ENCODE peak calls at places on chromosomes 3 and 15, in ten cellular contexts. One of them, this sample, is unnamed.

GRCh38 chr3:117628896-117629295 is 919.3 kb downstream of the TUSC7 start:
- DNase-seq in gastrocnemius medialis: peak; percentile 4
- DNase-seq in psoas muscle: no peak
- DNase-seq in AG04450: peak; percentile 53
- DNase-seq in H9: no peak
- DNase-seq in WERI-Rb-1: no peak
- DNase-seq in mammary epithelial cell: no peak
- DNase-seq in esophagus muscularis mucosa: no peak
- DNase-seq in right lobe of liver: no peak
- DNase-seq in adrenal gland: no peak
- DNase-seq in this sample: peak; percentile 19

GRCh38 chr15:81302605-81303204 is 21.2 kb downstream of the STARD5 start:
- DNase-seq in mammary epithelial cell: no peak
- DNase-seq in WERI-Rb-1: no peak
- DNase-seq in right lobe of liver: peak; percentile 25
- DNase-seq in gastrocnemius medialis: no peak
- DNase-seq in psoas muscle: no peak
- DNase-seq in esophagus muscularis mucosa: no peak
- DNase-seq in adrenal gland: no peak
- DNase-seq in H9: no peak
- DNase-seq in AG04450: no peak
- DNase-seq in this sample: no peak

GRCh38 chr3:128301186-128302023 is 148.1 kb downstream of the EEFSEC start:
- DNase-seq in AG04450: no peak
- DNase-seq in mammary epithelial cell: no peak
- DNase-seq in WERI-Rb-1: no peak
- DNase-seq in H9: peak; percentile 15
- DNase-seq in psoas muscle: no peak
- DNase-seq in right lobe of liver: no peak
- DNase-seq in esophagus muscularis mucosa: no peak
- DNase-seq in gastrocnemius medialis: no peak
- DNase-seq in adrenal gland: no peak
- DNase-seq in this sample: no peak

GRCh38 chr3:191523099-191523498 is 62.1 kb downstream of the PYDC2 start:
- DNase-seq in esophagus muscularis mucosa: no peak
- DNase-seq in mammary epithelial cell: no peak
- DNase-seq in adrenal gland: no peak
- DNase-seq in psoas muscle: no peak
- DNase-seq in WERI-Rb-1: no peak
- DNase-seq in gastrocnemius medialis: no peak
- DNase-seq in right lobe of liver: no peak
- DNase-seq in AG04450: no peak
- DNase-seq in H9: no peak
- DNase-seq in this sample: no peak

GRCh38 chr3:14203521-14204079 is 25.0 kb downstream of the LSM3 start:
- DNase-seq in adrenal gland: peak; percentile 84
- DNase-seq in H9: peak; percentile 78
- DNase-seq in right lobe of liver: peak; percentile 75
- DNase-seq in mammary epithelial cell: peak; percentile 66
- DNase-seq in psoas muscle: peak; percentile 71
- DNase-seq in esophagus muscularis mucosa: no peak
- DNase-seq in WERI-Rb-1: peak; percentile 58
- DNase-seq in AG04450: peak; percentile 77
- DNase-seq in gastrocnemius medialis: peak; percentile 48
- DNase-seq in this sample: peak; percentile 70

GRCh38 chr3:149198611-149199010 is 23.0 kb downstream of the CP start:
- DNase-seq in gastrocnemius medialis: no peak
- DNase-seq in mammary epithelial cell: no peak
- DNase-seq in AG04450: no peak
- DNase-seq in psoas muscle: no peak
- DNase-seq in WERI-Rb-1: no peak
- DNase-seq in adrenal gland: no peak
- DNase-seq in right lobe of liver: no peak
- DNase-seq in esophagus muscularis mucosa: no peak
- DNase-seq in H9: peak; percentile 82
- DNase-seq in this sample: no peak

GRCh38 chr3:196666001-196666867 is 26.7 kb downstream of the NRROS start:
- DNase-seq in AG04450: no peak
- DNase-seq in psoas muscle: no peak
- DNase-seq in esophagus muscularis mucosa: no peak
- DNase-seq in gastrocnemius medialis: no peak
- DNase-seq in adrenal gland: no peak
- DNase-seq in right lobe of liver: no peak
- DNase-seq in mammary epithelial cell: peak; percentile 99
- DNase-seq in H9: peak; percentile 90
- DNase-seq in WERI-Rb-1: peak; percentile 87
- DNase-seq in this sample: no peak

GRCh38 chr3:124322309-124322880 is 330.5 kb upstream of the ROPN1 start:
- DNase-seq in H9: no peak
- DNase-seq in adrenal gland: no peak
- DNase-seq in mammary epithelial cell: no peak
- DNase-seq in gastrocnemius medialis: no peak
- DNase-seq in AG04450: no peak
- DNase-seq in WERI-Rb-1: no peak
- DNase-seq in psoas muscle: no peak
- DNase-seq in right lobe of liver: no peak
- DNase-seq in esophagus muscularis mucosa: peak; percentile 62
- DNase-seq in this sample: no peak

GRCh38 chr3:148131990-148132638 is 565.6 kb upstream of the AGTR1 start:
- DNase-seq in esophagus muscularis mucosa: no peak
- DNase-seq in H9: no peak
- DNase-seq in right lobe of liver: no peak
- DNase-seq in adrenal gland: no peak
- DNase-seq in psoas muscle: no peak
- DNase-seq in mammary epithelial cell: no peak
- DNase-seq in gastrocnemius medialis: no peak
- DNase-seq in WERI-Rb-1: no peak
- DNase-seq in AG04450: no peak
- DNase-seq in this sample: no peak

GRCh38 chr3:157094301-157094700 is 65.6 kb downstream of the CCNL1 start:
- DNase-seq in right lobe of liver: no peak
- DNase-seq in adrenal gland: no peak
- DNase-seq in AG04450: no peak
- DNase-seq in WERI-Rb-1: no peak
- DNase-seq in gastrocnemius medialis: no peak
- DNase-seq in psoas muscle: no peak
- DNase-seq in mammary epithelial cell: peak; percentile 11
- DNase-seq in H9: no peak
- DNase-seq in esophagus muscularis mucosa: no peak
- DNase-seq in this sample: no peak

GRCh38 chr3:157089455-157090221 is 70.3 kb downstream of the CCNL1 start:
- DNase-seq in AG04450: no peak
- DNase-seq in mammary epithelial cell: peak; percentile 35
- DNase-seq in WERI-Rb-1: peak; percentile 60
- DNase-seq in H9: no peak
- DNase-seq in gastrocnemius medialis: no peak
- DNase-seq in right lobe of liver: peak; percentile 54
- DNase-seq in adrenal gland: peak; percentile 31
- DNase-seq in psoas muscle: no peak
- DNase-seq in esophagus muscularis mucosa: no peak
- DNase-seq in this sample: peak; percentile 57

GRCh38 chr3:157091096-157091833 is 68.7 kb downstream of the CCNL1 start:
- DNase-seq in AG04450: no peak
- DNase-seq in esophagus muscularis mucosa: no peak
- DNase-seq in right lobe of liver: no peak
- DNase-seq in gastrocnemius medialis: no peak
- DNase-seq in mammary epithelial cell: no peak
- DNase-seq in WERI-Rb-1: no peak
- DNase-seq in H9: no peak
- DNase-seq in adrenal gland: no peak
- DNase-seq in psoas muscle: no peak
- DNase-seq in this sample: no peak

GRCh38 chr3:157093096-157093495 is 66.9 kb downstream of the CCNL1 start:
- DNase-seq in gastrocnemius medialis: no peak
- DNase-seq in psoas muscle: no peak
- DNase-seq in WERI-Rb-1: no peak
- DNase-seq in H9: peak; percentile 39
- DNase-seq in esophagus muscularis mucosa: no peak
- DNase-seq in right lobe of liver: peak; percentile 76
- DNase-seq in AG04450: no peak
- DNase-seq in adrenal gland: no peak
- DNase-seq in mammary epithelial cell: no peak
- DNase-seq in this sample: no peak

DNA sequence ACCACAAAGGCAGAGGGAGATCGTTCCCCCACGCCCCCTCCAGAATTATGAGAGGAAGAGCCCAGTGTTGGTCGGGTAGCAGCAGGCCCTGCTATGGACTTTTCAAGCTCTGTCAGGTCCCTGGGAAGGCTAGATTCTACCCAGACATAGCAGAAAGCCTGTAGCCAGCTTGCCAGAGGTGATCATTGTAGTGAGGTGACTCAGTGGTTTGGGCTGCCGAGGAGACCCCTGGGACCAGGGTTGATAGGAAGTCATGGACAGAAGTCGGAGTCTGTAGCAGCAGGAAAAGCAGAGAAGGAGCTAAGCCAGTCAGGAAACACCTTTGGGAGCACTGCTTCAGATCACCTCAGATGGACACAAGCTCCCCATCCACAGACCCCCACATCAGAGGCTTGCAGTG is 67.7 kb downstream of the CCNL1 start:
- DNase-seq in AG04450: no peak
- DNase-seq in right lobe of liver: no peak
- DNase-seq in WERI-Rb-1: no peak
- DNase-seq in gastrocnemius medialis: no peak
- DNase-seq in H9: no peak
- DNase-seq in esophagus muscularis mucosa: no peak
- DNase-seq in adrenal gland: no peak
- DNase-seq in mammary epithelial cell: no peak
- DNase-seq in psoas muscle: no peak
- DNase-seq in this sample: no peak
- TF ChIP-seq CTCF in AG04450: no peak
- TF ChIP-seq CTCF in right lobe of liver: no peak
- TF ChIP-seq CTCF in WERI-Rb-1: no peak
- TF ChIP-seq CTCF in gastrocnemius medialis: no peak
- TF ChIP-seq CTCF in H9: no peak
- TF ChIP-seq CTCF in esophagus muscularis mucosa: no peak
- TF ChIP-seq CTCF in adrenal gland: no peak
- TF ChIP-seq CTCF in mammary epithelial cell: no peak
- TF ChIP-seq CTCF in psoas muscle: no peak
- TF ChIP-seq CTCF in this sample: no peak

DNA sequence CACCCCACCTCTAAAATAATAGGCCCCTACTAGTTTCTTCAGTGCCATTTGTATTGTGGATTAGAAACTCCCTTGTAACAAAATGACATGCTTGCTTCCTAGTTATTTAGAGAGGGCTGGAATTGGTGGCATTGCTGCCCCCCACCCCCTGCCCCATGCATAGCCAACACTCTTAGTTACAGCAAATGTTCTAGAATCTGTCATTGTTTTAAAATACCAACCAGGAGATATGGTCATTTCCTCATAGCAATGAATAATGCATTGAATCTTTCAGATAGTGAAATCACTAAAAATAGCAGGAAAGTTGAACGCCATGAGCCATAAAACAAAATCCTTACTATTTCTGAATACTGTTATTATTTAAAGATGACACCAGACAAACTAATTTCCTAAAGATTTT is 292.5 kb downstream of the ARPP21 start:
- DNase-seq in adrenal gland: no peak
- DNase-seq in mammary epithelial cell: no peak
- DNase-seq in AG04450: no peak
- DNase-seq in gastrocnemius medialis: no peak
- DNase-seq in esophagus muscularis mucosa: no peak
- DNase-seq in H9: no peak
- DNase-seq in psoas muscle: no peak
- DNase-seq in right lobe of liver: no peak
- DNase-seq in WERI-Rb-1: no peak
- DNase-seq in this sample: no peak
- H3K27ac ChIP-seq in adrenal gland: no peak overlapping the region
- H3K27ac ChIP-seq in mammary epithelial cell: no peak overlapping the region
- H3K27ac ChIP-seq in AG04450: no peak overlapping the region
- H3K27ac ChIP-seq in gastrocnemius medialis: no peak overlapping the region
- H3K27ac ChIP-seq in esophagus muscularis mucosa: no peak overlapping the region
- H3K27ac ChIP-seq in H9: no peak overlapping the region
- H3K27ac ChIP-seq in psoas muscle: no peak overlapping the region
- H3K27ac ChIP-seq in right lobe of liver: no peak overlapping the region
- H3K27ac ChIP-seq in WERI-Rb-1: no peak overlapping the region
- H3K27ac ChIP-seq in this sample: no peak overlapping the region

DNA sequence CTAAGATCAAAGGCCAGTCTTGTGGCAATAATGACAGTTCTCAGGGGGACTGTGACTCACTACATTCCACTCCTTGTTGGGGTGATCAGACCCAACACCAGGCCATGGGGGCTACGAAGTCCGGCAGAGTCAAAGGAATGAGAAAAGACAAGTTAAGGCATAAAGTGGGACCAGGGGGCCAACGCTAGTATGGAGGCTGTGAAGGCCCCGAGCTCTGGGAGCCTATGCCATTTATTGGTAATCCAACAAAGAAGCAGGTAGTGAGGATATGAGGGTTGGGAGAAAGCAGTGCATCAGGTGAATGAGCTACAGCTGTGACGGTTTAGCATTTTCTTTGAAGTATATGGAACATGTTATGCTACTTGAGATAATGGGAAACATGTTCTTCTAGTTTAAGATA is 104.4 kb upstream of the C2CD4B start:
- DNase-seq in adrenal gland: no peak
- DNase-seq in esophagus muscularis mucosa: no peak
- DNase-seq in psoas muscle: no peak
- DNase-seq in WERI-Rb-1: no peak
- DNase-seq in H9: no peak
- DNase-seq in mammary epithelial cell: peak; percentile 11
- DNase-seq in gastrocnemius medialis: no peak
- DNase-seq in right lobe of liver: no peak
- DNase-seq in AG04450: no peak
- DNase-seq in this sample: no peak
- H3K9me3 ChIP-seq in adrenal gland: peaks cover 13% of the 10 kb centered on the region
- H3K9me3 ChIP-seq in esophagus muscularis mucosa: peaks cover 57% of the 10 kb centered on the region
- H3K9me3 ChIP-seq in psoas muscle: peaks cover 18% of the 10 kb centered on the region
- H3K9me3 ChIP-seq in WERI-Rb-1: peaks cover 16% of the 10 kb centered on the region
- H3K9me3 ChIP-seq in H9: peaks cover 25% of the 10 kb centered on the region
- H3K9me3 ChIP-seq in mammary epithelial cell: peaks cover 28% of the 10 kb centered on the region
- H3K9me3 ChIP-seq in gastrocnemius medialis: peaks cover 3% of the 10 kb centered on the region
- H3K9me3 ChIP-seq in right lobe of liver: no peaks in the 10 kb centered on the region
- H3K9me3 ChIP-seq in AG04450: peaks cover 20% of the 10 kb centered on the region
- H3K9me3 ChIP-seq in this sample: no peaks in the 10 kb centered on the region

DNA sequence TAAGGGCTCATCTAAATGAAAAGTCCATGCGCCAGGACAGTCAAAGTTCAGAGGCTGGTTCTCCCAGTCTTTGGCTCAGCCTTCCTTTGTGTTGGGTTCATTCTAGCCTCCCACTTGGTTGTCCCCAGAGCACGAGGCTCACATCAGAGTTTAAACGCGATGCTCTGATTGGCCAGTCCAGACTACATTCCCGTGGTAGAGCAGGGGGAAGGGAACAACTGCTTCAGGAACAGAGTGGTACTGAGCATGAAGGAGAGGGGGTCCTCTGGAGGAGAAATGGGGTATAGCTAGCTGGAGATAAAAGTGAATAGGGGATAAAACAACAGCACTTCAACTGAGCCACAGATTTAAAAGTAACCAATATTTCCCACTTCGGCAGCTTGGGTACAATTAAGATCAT is 32.2 kb downstream of the ANAPC13 start:
- DNase-seq in AG04450: no peak
- DNase-seq in mammary epithelial cell: no peak
- DNase-seq in H9: peak; percentile 77
- DNase-seq in psoas muscle: no peak
- DNase-seq in adrenal gland: no peak
- DNase-seq in gastrocnemius medialis: no peak
- DNase-seq in esophagus muscularis mucosa: peak; percentile 75
- DNase-seq in right lobe of liver: no peak
- DNase-seq in WERI-Rb-1: peak; percentile 69
- DNase-seq in this sample: no peak
- TF ChIP-seq CTCF in AG04450: peak; percentile 10
- TF ChIP-seq CTCF in mammary epithelial cell: peak; percentile 8
- TF ChIP-seq CTCF in H9: peak; percentile 74
- TF ChIP-seq CTCF in psoas muscle: no peak
- TF ChIP-seq CTCF in adrenal gland: no peak
- TF ChIP-seq CTCF in gastrocnemius medialis: no peak
- TF ChIP-seq CTCF in esophagus muscularis mucosa: no peak
- TF ChIP-seq CTCF in right lobe of liver: no peak
- TF ChIP-seq CTCF in WERI-Rb-1: peak; percentile 65
- TF ChIP-seq CTCF in this sample: no peak